ENCODE peak calls at places on chromosomes 7 and 10, in four cellular contexts. B, A, R and Q are unnamed samples.

GRCh38 chr7:128874140-128875031 is 11.7 kb downstream of the ATP6V1F start:
- DNase-seq in R (peak; percentile 53), B (no peak), A (peak; percentile 68), Q (no peak)

GRCh38 chr7:31663072-31663471 is 23.9 kb upstream of the PPP1R17 start:
- DNase-seq in R (peak; percentile 1), A (peak; percentile 2), B (no peak), Q (peak; percentile 19)

GRCh38 chr7:92504563-92504962 is 23.8 kb downstream of the PEX1 start:
- DNase-seq in R (peak; percentile 49), A (no peak), B (no peak), Q (no peak)

GRCh38 chr7:113774182-113774807 is 144.5 kb downstream of the PPP1R3A start:
- DNase-seq in A (peak; percentile 35), R (peak; percentile 28), B (no peak), Q (peak; percentile 41)

GRCh38 chr7:117582219-117582704 is 102.4 kb downstream of the CFTR start:
- DNase-seq in A (no peak), B (no peak), R (no peak), Q (peak; percentile 8)

GRCh38 chr7:134553976-134554375 is 5.1 kb downstream of the AKR1B15 start:
- DNase-seq in A (peak; percentile 29), R (peak; percentile 37), B (no peak), Q (peak; percentile 37)

GRCh38 chr10:85542936-85543730 is 823.5 kb downstream of the GRID1 start:
- DNase-seq in R (no peak), B (no peak), A (no peak), Q (no peak)

GRCh38 chr10:122294006-122294405 is 22.9 kb downstream of the BTBD16 start:
- DNase-seq in R (no peak), B (no peak), A (no peak), Q (no peak)

GRCh38 chr7:1156782-1157535 is 3.0 kb downstream of the ZFAND2A start:
- DNase-seq in R (peak; percentile 100), A (no peak), B (no peak), Q (no peak)

GRCh38 chr10:99528256-99528866 is 4.4 kb upstream of the NKX2-3 start:
- DNase-seq in B (no peak), R (no peak), A (no peak), Q (no peak)

GRCh38 chr7:22141355-22141754 is 195.7 kb upstream of the CDCA7L start:
- DNase-seq in A (no peak), R (no peak), B (no peak), Q (no peak)

GRCh38 chr10:100006241-100006886 is 3.4 kb downstream of the DNMBP start:
- DNase-seq in R (peak; percentile 57), A (peak; percentile 54), B (peak; percentile 55), Q (no peak)

GRCh38 chr10:110353244-110354119 is 48.8 kb upstream of the SMNDC1 start:
- DNase-seq in A (peak; percentile 8), R (no peak), B (no peak), Q (no peak)

GRCh38 chr7:114656471-114656870 is 241.9 kb downstream of the FOXP2 start:
- DNase-seq in B (no peak), R (no peak), A (no peak), Q (no peak)

GRCh38 chr7:132480534-132480933 is 95.7 kb downstream of the PLXNA4 start:
- DNase-seq in A (no peak), R (no peak), B (no peak), Q (no peak)

GRCh38 chr7:96648784-96649183 is 60.9 kb downstream of the SEM1 start:
- DNase-seq in B (no peak), A (peak; percentile 10), R (no peak), Q (no peak)

GRCh38 chr10:90912176-90912575 is 8.7 kb downstream of the ANKRD1 start:
- DNase-seq in B (no peak), A (no peak), R (no peak), Q (no peak)

GRCh38 chr10:32054087-32054486 is 2.1 kb downstream of the KIF5B start:
- DNase-seq in A (peak; percentile 31), B (no peak), R (peak; percentile 46), Q (peak; percentile 8)

GRCh38 chr10:121771957-121772356 is 155.9 kb downstream of the ATE1 start:
- DNase-seq in R (no peak), B (no peak), A (no peak), Q (no peak)

GRCh38 chr10:131205556-131205955 is 106.0 kb downstream of the TCERG1L start:
- DNase-seq in A (no peak), B (no peak), R (no peak), Q (no peak)

GRCh38 chr10:30155401-30155800 is 96.0 kb upstream of the JCAD start:
- DNase-seq in B (no peak), R (no peak), A (no peak), Q (no peak)

GRCh38 chr10:75399461-75400162 is 2.0 kb downstream of the ZNF503 start:
- DNase-seq in B (no peak), A (peak; percentile 63), R (peak; percentile 36), Q (no peak)

GRCh38 chr7:147539685-147540084 is 1050.9 kb upstream of the C7orf33 start:
- DNase-seq in R (no peak), A (no peak), B (no peak), Q (no peak)

GRCh38 chr7:129227646-129228578 is 3.1 kb downstream of the AHCYL2 start:
- DNase-seq in B (no peak), R (no peak), A (no peak), Q (no peak)

GRCh38 chr10:11045995-11046394 is 28.3 kb downstream of the CELF2 start:
- DNase-seq in R (no peak), A (no peak), B (no peak), Q (no peak)

GRCh38 chr10:58291538-58292174 is 22.7 kb downstream of the CISD1 start:
- DNase-seq in B (no peak), R (peak; percentile 21), A (peak; percentile 60), Q (peak; percentile 35)

DNA sequence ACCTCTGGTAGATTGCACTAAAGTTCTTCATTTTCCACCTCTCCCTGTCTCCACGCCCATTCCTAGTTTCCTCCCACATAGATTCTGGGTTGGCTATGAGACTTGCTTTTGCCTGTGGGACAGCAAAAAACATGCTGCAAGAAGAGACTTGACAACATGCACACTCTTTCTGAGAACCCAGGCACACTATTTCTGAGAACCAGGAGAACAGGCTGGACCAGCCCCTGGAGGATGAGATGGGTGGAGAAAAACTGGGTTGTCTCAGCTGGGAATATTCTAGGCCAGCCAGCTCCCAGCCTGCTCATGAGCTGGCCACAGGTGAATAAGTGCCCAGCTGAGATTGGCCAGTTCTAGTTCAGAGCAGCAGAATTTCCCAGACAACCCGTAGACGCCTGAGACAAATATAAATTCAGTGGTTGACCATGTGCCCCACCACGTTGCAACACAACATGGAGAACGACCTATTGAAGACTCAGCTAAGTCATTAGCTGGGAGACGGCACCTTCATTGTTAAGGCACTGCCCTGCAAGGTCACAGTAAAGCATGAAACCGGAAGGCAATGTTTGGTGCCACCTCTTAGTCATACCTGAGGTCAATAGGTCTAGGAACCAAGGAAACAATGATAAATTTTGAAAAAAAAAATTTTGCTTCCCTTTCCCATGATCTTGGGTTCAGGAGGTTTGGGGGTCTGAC is 92.7 kb upstream of the AKR1E2 start:
- DNase-seq in B (no peak), R (peak; percentile 48), A (no peak), Q (no peak)
- TF ChIP-seq BHLHE40 in B (no peak), R (no peak), A (no peak), Q (no peak)

GRCh38 chr7:19117870-19118608 is 603 bp upstream of the TWIST1 start:
- DNase-seq in B (no peak), R (no peak), A (no peak), Q (no peak)

GRCh38 chr7:19114591-19114855 is 2.9 kb downstream of the TWIST1 start:
- DNase-seq in R (no peak), B (no peak), A (no peak), Q (no peak)

GRCh38 chr7:19113855-19114590 is 3.4 kb downstream of the TWIST1 start:
- DNase-seq in B (no peak), A (no peak), R (no peak), Q (no peak)

GRCh38 chr7:19117081-19117869 is at the start of gene TWIST1:
- DNase-seq in B (no peak), A (no peak), R (no peak), Q (peak; percentile 66)

DNA sequence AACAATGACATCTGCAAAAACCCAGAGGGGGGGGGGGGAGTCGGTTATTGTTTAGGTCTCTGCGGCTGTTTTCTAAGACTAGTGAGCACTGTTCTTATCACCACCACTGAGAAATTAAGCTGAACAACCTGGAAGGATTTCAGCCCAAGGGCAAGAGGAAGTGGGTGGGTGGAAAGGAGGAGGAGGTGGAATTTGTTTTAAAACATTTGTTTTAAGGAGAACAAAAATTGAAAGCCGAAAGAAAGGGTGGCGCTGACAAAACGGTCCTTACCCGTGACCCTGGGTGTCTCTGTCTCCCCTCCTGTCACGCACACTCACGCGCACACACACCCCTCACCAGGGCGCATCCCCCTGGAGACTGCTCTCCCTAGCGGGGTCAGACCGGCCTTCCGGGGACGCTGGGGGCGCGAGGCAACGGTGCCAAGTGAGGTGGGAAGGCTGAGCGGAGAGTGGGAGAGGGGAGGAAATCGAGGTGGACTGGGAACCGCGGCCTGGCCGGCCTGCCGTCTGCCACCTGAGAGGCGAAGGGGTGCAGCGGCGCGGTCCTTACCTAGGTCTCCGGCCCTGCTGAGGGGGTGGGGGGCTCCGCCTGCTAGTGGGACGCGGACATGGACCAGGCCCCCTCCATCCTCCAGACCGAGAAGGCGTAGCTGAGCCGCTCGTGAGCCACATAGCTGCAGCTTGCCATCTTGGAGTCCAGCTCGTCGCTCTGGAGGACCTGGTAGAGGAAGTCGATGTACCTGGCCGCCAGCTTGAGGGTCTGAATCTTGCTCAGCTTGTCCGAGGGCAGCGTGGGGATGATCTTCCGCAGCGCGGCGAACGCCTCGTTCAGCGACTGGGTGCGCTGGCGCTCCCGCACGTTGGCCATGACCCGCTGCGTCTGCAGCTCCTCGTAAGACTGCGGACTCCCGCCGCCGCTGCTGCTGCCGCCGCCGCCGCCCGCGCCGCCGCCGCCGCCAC is 1.0 kb downstream of the TWIST1 start:
- DNase-seq in B (no peak), A (no peak), R (no peak), Q (peak; percentile 36)
- TF ChIP-seq FOXK2 in B (no peak), A (no peak), R (no peak), Q (no peak)

GRCh38 chr7:33918401-33919120 is 13.2 kb downstream of the BMPER start:
- DNase-seq in B (no peak), R (no peak), A (no peak), Q (no peak)
- TF ChIP-seq BHLHE40 in B (no peak), R (no peak), A (no peak), Q (no peak)

GRCh38 chr7:87510430-87510875 is 35.0 kb upstream of the ABCB4 start:
- DNase-seq in A (peak; percentile 12), R (no peak), B (no peak), Q (no peak)

GRCh38 chr7:87517136-87517805 is 41.8 kb upstream of the ABCB4 start:
- DNase-seq in B (no peak), A (no peak), R (no peak), Q (no peak)

GRCh38 chr7:87518735-87519134 is 43.3 kb upstream of the ABCB4 start:
- DNase-seq in A (no peak), B (no peak), R (no peak), Q (no peak)

GRCh38 chr7:87511510-87511909 is 36.0 kb upstream of the ABCB4 start:
- DNase-seq in B (no peak), R (no peak), A (no peak), Q (no peak)

DNA sequence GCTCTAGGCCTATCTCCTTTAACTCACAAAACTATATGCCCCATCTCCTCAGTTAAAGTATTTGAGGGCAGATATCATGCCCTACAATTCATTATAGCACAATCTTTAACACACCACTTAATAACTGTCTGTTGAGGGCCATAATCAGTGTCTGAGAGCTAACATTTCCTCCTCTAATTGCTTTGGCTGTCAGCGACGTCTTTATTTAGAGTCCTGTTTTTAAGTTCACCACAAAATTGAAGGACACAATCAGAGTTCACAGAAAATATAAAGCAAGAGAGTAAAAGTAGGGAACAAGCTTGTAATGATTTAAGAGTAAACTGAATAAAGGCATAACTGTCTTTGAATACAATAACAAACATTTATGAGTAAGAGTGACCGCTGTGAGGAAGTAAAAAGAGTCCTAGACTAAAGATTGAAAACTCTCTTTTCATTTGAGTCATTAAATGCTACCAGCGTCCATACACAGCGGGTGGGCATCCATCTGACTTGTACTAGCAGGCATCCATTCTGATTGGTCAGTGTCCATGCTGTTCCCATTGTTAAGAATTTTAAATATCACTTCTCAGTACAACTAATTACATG is 38.3 kb upstream of the ABCB4 start:
- DNase-seq in R (no peak), A (no peak), B (no peak), Q (no peak)
- TF ChIP-seq FOXK2 in R (no peak), A (no peak), B (no peak), Q (no peak)